ENCODE peak calls at places on chromosomes 13 and 19, in six cellular contexts. M, L, C, B, P and R are unnamed samples. For H3K4me1, the result is how much of the 10 kb centered on the place peaks cover.

GRCh38 chr13:37132211-37132610 is 26.7 kb upstream of the CSNK1A1L start:
- DNase-seq in M (no peak), L (no peak), C (no peak), B (no peak), P (no peak), R (no peak)

GRCh38 chr13:32390048-32390447 is 37.9 kb downstream of the N4BP2L1 start:
- DNase-seq in M (no peak), L (no peak), C (no peak), B (no peak), P (no peak), R (no peak)

GRCh38 chr19:46615966-46616365 is 8.9 kb downstream of the PTGIR start:
- DNase-seq in M (no peak), L (no peak), C (no peak), B (no peak), P (no peak), R (no peak)

GRCh38 chr19:42253245-42254082 is 1.5 kb downstream of the ERF start:
- DNase-seq in M (no peak), L (peak), C (peak), B (peak), P (peak), R (peak)

GRCh38 chr19:391199-391557 is 17.8 kb downstream of the C2CD4C start:
- DNase-seq in M (no peak), L (no peak), C (no peak), B (no peak), P (no peak), R (no peak)

GRCh38 chr13:49459580-49459979 is 15.5 kb downstream of the SETDB2 start:
- DNase-seq in M (no peak), L (no peak), C (no peak), B (no peak), P (no peak), R (no peak)

GRCh38 chr19:4602915-4603314 is 36.4 kb upstream of the TNFAIP8L1 start:
- DNase-seq in M (no peak), L (no peak), C (no peak), B (no peak), P (no peak), R (no peak)

GRCh38 chr13:50025446-50025845 is 10.2 kb downstream of the KCNRG start:
- DNase-seq in M (no peak), L (no peak), C (no peak), B (no peak), P (peak), R (no peak)

GRCh38 chr19:42028304-42029216 is 34.5 kb upstream of the ATP1A3 start:
- DNase-seq in M (no peak), L (no peak), C (no peak), B (peak), P (no peak), R (no peak)

GRCh38 chr13:30159446-30159839 is 147.9 kb downstream of the KATNAL1 start:
- DNase-seq in M (no peak), L (no peak), C (peak), B (no peak), P (no peak), R (no peak)

GRCh38 chr13:102197193-102197592 is 204.7 kb downstream of the FGF14 start:
- DNase-seq in M (no peak), L (no peak), C (no peak), B (peak), P (no peak), R (no peak)

GRCh38 chr13:65864039-65864438 is 1366.1 kb downstream of the PCDH9 start:
- DNase-seq in M (no peak), L (no peak), C (no peak), B (no peak), P (no peak), R (no peak)

GRCh38 chr13:48873081-48873480 is 102.6 kb upstream of the FNDC3A start:
- DNase-seq in M (no peak), L (no peak), C (no peak), B (no peak), P (no peak), R (no peak)

GRCh38 chr19:38538793-38539528 is 78.8 kb downstream of the MAP4K1 start:
- DNase-seq in M (no peak), L (no peak), C (no peak), B (no peak), P (no peak), R (no peak)

GRCh38 chr13:41546372-41547252 is 89.3 kb downstream of the RGCC start:
- DNase-seq in M (no peak), L (no peak), C (no peak), B (no peak), P (no peak), R (no peak)

GRCh38 chr19:48308695-48309586 is 16.4 kb upstream of the EMP3 start:
- DNase-seq in M (no peak), L (no peak), C (no peak), B (peak), P (peak), R (no peak)

GRCh38 chr13:93244141-93244917 is 17.7 kb downstream of the GPC6 start:
- DNase-seq in M (no peak), L (no peak), C (no peak), B (no peak), P (no peak), R (no peak)

GRCh38 chr13:31987535-31988170 is 43.9 kb upstream of the FRY start:
- DNase-seq in M (no peak), L (no peak), C (no peak), B (no peak), P (no peak), R (no peak)

GRCh38 chr19:51012661-51013190 is 6.8 kb downstream of the KLK10 start:
- DNase-seq in M (no peak), L (no peak), C (no peak), B (no peak), P (no peak), R (no peak)

GRCh38 chr19:57632987-57633831 is at the start of gene ZNF211:
- DNase-seq in M (peak), L (peak), C (peak), B (peak), P (peak), R (peak)

GRCh38 chr19:38733241-38733492 is 11.1 kb downstream of the CAPN12 start:
- DNase-seq in M (no peak), L (no peak), C (no peak), B (no peak), P (no peak), R (no peak)

GRCh38 chr19:11995174-11995573 is 30.3 kb downstream of the ZNF763 start:
- DNase-seq in M (no peak), L (no peak), C (no peak), B (no peak), P (no peak), R (no peak)

DNA sequence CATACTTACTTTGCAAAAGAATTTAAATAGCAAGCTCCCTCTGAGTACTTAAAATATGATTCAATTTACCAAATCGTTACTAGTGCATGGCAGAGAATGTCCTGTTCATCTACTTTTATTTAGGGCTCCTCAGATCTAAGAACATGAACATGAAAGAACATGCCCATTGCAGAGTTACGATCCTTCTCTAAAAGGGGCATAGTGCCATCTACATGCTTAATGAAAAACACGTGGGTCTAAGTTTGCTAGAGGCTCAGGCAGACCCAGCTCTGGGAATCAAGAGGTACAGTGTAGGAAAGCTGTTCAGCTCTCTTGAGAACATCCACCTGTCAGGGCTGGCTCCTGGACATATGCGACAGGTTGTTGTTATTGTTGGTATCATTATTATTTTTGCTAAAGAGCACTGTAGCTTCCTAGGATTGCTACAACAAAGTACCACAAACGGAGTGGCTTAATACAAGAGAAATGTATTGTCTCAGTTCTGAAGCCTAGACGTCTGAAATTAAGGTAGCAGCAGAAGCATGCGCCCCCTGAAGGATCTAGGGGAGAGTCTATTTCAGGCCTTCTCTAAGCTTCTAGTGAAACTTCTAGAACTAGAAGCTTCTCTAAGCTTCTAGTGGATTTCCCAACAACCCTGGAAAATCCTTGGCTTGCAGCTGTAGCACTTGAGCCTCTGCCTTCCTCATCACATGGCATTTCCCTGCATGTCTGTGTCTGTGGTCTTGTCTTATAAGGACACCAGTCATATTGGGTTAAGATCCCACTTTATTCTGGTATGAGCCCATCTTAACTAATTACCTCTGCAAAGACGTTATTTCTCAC is 133.9 kb downstream of the DCT start:
- DNase-seq in M (no peak), L (no peak), C (no peak), B (no peak), P (peak), R (no peak)
- TF ChIP-seq CTCF in M (no peak), L (no peak), C (no peak), B (peak), P (no peak), R (no peak)

DNA sequence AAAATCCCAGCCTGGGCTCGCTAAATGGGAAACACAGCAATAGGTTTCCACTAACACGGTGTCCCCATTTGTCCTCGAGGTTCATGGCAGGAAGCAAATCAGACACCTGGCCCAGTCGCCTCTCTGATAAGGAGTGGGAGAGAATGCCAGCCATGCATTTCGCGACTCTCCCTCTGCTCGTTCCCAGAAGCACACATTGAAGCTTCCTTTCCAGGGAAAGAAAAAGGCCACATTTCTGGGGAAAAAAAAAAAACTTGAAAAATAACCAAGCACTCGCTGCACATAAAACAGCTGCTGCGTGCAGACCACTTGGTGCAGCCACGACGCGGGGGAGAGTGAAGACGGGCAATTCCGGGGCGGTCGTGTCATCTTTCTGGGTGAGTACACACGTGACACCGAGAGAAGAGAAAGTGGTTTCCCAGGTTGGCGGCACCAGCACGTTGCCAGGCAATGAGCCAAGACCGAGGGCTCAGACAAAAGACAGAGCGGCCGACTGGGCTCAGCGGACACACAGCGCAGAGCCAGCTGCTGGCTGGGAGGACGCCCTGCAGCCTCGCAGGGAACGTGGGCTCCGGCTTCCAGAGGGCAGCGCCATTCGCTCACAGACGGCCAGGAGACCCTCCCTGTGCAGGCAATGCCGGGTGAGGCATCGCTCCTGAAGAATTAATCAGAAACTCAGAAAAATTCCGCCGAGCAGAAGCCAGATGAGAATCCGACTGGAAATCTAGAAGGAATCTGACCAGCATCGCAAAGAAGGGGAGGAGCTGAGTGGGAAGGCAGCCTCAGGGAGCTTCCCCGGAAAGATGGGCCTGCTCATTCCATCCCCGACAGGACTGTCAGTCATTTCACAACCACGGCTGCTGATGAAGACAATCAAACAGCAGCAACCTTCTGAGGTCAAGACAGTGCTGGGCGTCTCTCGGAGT is 83.2 kb upstream of the IRS2 start:
- DNase-seq in M (peak), L (peak), C (peak), B (peak), P (peak), R (peak)
- TF ChIP-seq POLR2AphosphoS5 in M (no peak), L (no peak), C (peak), B (no peak), P (no peak), R (no peak)

DNA sequence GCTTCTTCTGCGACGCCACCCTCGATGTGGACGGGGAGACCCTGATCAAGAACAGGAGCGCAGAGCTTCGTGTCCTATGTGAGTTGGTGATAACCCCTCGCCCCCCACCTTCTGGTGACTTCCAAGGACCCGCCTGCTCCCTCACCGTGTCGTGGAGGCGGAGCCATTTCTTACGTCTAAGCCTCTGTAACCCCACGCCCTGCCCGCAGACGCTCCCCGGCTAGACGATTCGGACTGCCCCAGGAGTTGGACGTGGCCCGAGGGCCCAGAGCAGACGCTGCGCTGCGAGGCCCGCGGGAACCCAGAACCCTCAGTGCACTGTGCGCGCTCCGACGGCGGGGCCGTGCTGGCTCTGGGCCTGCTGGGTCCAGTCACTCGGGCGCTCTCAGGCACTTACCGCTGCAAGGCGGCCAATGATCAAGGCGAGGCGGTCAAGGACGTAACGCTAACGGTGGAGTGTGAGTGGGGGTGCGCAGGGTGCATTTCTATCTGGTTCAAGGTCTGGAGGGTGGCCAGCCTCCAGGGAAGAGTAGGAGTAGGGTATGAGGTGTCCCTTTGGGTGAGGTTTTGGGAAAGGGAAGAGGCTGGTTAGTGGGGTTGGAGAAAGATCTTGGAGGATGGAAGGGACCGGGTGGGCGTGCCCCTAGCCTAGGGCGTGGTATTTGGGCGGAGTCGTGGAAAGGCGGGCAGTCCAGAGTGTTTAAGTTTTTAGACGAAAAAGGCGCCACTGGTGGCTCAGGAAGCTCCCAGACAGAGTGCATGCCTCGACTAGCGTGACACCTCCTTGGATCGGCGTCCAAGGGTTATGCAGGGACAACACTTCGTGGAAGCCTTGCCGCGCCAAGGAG is 3.3 kb downstream of the ICAM5 start:
- DNase-seq in M (no peak), L (no peak), C (no peak), B (peak), P (no peak), R (peak)
- H3K4me1 ChIP-seq in M (under half), L (half or more), C (half or more), B (under half), P (under half), R (half or more)

GRCh38 chr13:35826626-35827254 is 304.4 kb downstream of the DCLK1 start:
- DNase-seq in M (no peak), L (no peak), C (no peak), B (peak), P (no peak), R (no peak)
- TF ChIP-seq CTCF in M (no peak), L (no peak), C (no peak), B (peak), P (no peak), R (no peak)

GRCh38 chr13:51635137-51635878 is 51.0 kb downstream of the WDFY2 start:
- DNase-seq in M (no peak), L (no peak), C (no peak), B (no peak), P (no peak), R (no peak)
- TF ChIP-seq POLR2AphosphoS5 in M (no peak), L (no peak), C (no peak), B (no peak), P (no peak), R (no peak)

DNA sequence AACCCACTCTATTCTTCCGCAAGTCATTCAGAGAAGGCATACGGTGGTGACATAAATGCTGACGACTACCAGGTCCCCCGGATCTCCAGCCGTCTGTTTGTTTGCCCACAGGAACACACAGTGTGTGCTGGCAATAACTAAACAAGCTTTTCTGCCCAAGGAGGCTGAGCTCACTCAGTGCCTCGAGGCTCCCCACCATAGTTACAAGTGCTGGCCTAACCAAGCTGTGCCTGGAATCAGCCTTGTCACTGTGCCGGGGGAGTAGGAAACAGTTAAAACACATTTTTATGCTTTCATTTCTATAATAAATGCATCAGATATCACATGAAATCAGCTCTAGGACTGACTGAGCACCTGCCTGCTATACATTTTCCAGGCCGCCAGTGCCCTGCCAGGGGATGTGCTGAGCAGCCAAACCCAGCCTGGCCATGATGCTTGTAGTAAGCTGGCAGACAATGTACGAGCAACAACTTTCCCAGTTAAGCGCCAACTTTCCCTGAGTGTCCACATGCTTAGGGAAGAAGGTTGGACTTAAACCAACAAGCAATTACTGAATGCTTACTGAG is 28.1 kb downstream of the BRD4 start:
- DNase-seq in M (no peak), L (no peak), C (peak), B (no peak), P (no peak), R (no peak)
- H3K4me1 ChIP-seq in M (under half), L (half or more), C (half or more), B (under half), P (under half), R (half or more)